ENCODE peak calls at places on chromosomes 16 and 17, in seven cellular contexts. O is GM13977, J is thoracic aorta, H is AG04450, F is C1 segment of cervical spinal cord, K is AG08395, B is A172. U is an unnamed sample.

GRCh38 chr17:44599298-44600175 is 42.3 kb downstream of the FZD2 start:
- DNase-seq in O (no peak), J (peak), B (peak), F (no peak), H (peak), K (peak), U (peak)

GRCh38 chr16:46649571-46649970 is 28.4 kb upstream of the SHCBP1 start:
- DNase-seq in O (no peak), K (no peak), B (peak), J (no peak), H (no peak), F (peak), U (no peak)

GRCh38 chr17:50133028-50133768 is 3.2 kb upstream of the SAMD14 start:
- DNase-seq in F (peak), B (peak), H (no peak), K (peak), J (no peak), O (no peak), U (peak)

GRCh38 chr16:87363771-87364476 is 19.7 kb downstream of the FBXO31 start:
- DNase-seq in H (no peak), K (no peak), O (no peak), B (no peak), F (no peak), J (no peak), U (no peak)

GRCh38 chr16:87392823-87393679 is 915 bp downstream of the MAP1LC3B start:
- DNase-seq in H (no peak), J (no peak), F (peak), O (no peak), B (peak), K (no peak), U (peak)

GRCh38 chr16:6964679-6965078 is 368.0 kb upstream of the RBFOX1 start:
- DNase-seq in F (no peak), H (no peak), K (no peak), B (no peak), J (no peak), O (no peak), U (no peak)

GRCh38 chr16:30621765-30622164 is 11.6 kb upstream of the ZNF689 start:
- DNase-seq in O (no peak), H (no peak), F (no peak), J (no peak), B (peak), K (peak), U (peak)

GRCh38 chr16:48444574-48444973 is 59.4 kb upstream of the SIAH1 start:
- DNase-seq in H (peak), O (no peak), F (no peak), J (no peak), B (peak), K (peak), U (peak)

GRCh38 chr17:43827596-43827995 is 5.3 kb downstream of the MPP3 start:
- DNase-seq in K (no peak), B (no peak), O (no peak), H (no peak), J (no peak), F (no peak), U (no peak)

GRCh38 chr16:68470461-68471150 is 22.3 kb upstream of the SMPD3 start:
- DNase-seq in B (no peak), H (no peak), K (no peak), O (peak), F (peak), J (no peak), U (no peak)

GRCh38 chr16:66272461-66272860 is 94.0 kb upstream of the CDH5 start:
- DNase-seq in O (no peak), J (no peak), K (no peak), H (no peak), F (no peak), B (no peak), U (no peak)

GRCh38 chr17:17827826-17828621 is 8.8 kb downstream of the SREBF1 start:
- DNase-seq in F (no peak), J (no peak), O (no peak), B (no peak), K (no peak), H (no peak), U (no peak)

GRCh38 chr17:77185137-77185536 is 44.4 kb downstream of the SEC14L1 start:
- DNase-seq in O (no peak), F (no peak), J (no peak), H (no peak), K (no peak), B (no peak), U (no peak)

GRCh38 chr17:3810019-3810418 is 9.0 kb upstream of the ITGAE start:
- DNase-seq in B (no peak), K (no peak), F (no peak), O (no peak), H (no peak), J (no peak), U (no peak)

GRCh38 chr17:77449908-77450741 is 309.4 kb downstream of the SEC14L1 start:
- DNase-seq in J (no peak), O (no peak), B (peak), F (peak), K (peak), H (no peak), U (peak)

GRCh38 chr17:79136596-79136995 is 62.0 kb downstream of the ENGASE start:
- DNase-seq in B (peak), F (no peak), O (no peak), H (no peak), K (no peak), J (no peak), U (no peak)

GRCh38 chr17:78901806-78902205 is 1.2 kb downstream of the CEP295NL start:
- DNase-seq in J (no peak), F (no peak), O (no peak), H (no peak), B (no peak), K (no peak), U (no peak)

GRCh38 chr17:3030096-3030495 is 33.3 kb downstream of the OR1D5 start:
- DNase-seq in J (no peak), H (peak), K (no peak), B (peak), F (no peak), O (no peak), U (peak)

U was measured in EL.